ENCODE peak calls at places on chromosomes 3 and 15, in ten cellular contexts. E is amniotic stem cell, F is T-helper 2 cell, Z is esophagus squamous epithelium, T is HEK293T, A is sigmoid colon, H is NCI-H524, N is DMS79 treated with DMSO at 0.1 percent for 48 hours, Y is HS-5, J is tibial artery. O is an unnamed sample.

GRCh38 chr3:179482857-179483256 is 31.6 kb upstream of the GNB4 start:
- DNase-seq in E (no peak), F (no peak), Z (no peak), T (no peak), A (no peak), H (no peak), N (no peak), Y (no peak), J (no peak), O (no peak)

GRCh38 chr3:11195201-11195600 is 40.9 kb downstream of the HRH1 start:
- DNase-seq in E (no peak), F (no peak), Z (no peak), T (no peak), A (no peak), H (peak; percentile 87), N (no peak), Y (no peak), J (no peak), O (peak; percentile 20)

GRCh38 chr3:126961191-126961790 is 21.6 kb upstream of the PLXNA1 start:
- DNase-seq in E (no peak), F (no peak), Z (no peak), T (no peak), A (peak; percentile 80), H (no peak), N (no peak), Y (peak; percentile 25), J (peak; percentile 89), O (peak; percentile 40)

GRCh38 chr15:51731549-51732267 is 5.7 kb downstream of the LYSMD2 start:
- DNase-seq in E (no peak), F (no peak), Z (no peak), T (no peak), A (no peak), H (no peak), N (no peak), Y (no peak), J (no peak), O (peak; percentile 78)

GRCh38 chr15:54273928-54274327 is 295.7 kb downstream of the UNC13C start:
- DNase-seq in E (no peak), F (no peak), Z (no peak), T (peak; percentile 4), A (no peak), H (peak; percentile 24), N (no peak), Y (no peak), J (no peak), O (no peak)

GRCh38 chr15:48021336-48022086 is 99.3 kb upstream of the SLC24A5 start:
- DNase-seq in E (no peak), F (no peak), Z (no peak), T (no peak), A (no peak), H (no peak), N (no peak), Y (no peak), J (no peak), O (peak; percentile 41)

GRCh38 chr3:139308156-139309017 is 35.4 kb upstream of the MRPS22 start:
- DNase-seq in E (no peak), F (no peak), Z (no peak), T (no peak), A (no peak), H (peak; percentile 13), N (no peak), Y (no peak), J (no peak), O (no peak)

GRCh38 chr3:187954486-187955075 is 199.4 kb upstream of the LPP start:
- DNase-seq in E (peak; percentile 67), F (no peak), Z (no peak), T (no peak), A (no peak), H (no peak), N (no peak), Y (no peak), J (no peak), O (peak; percentile 90)

GRCh38 chr3:184338538-184338945 is 1.1 kb downstream of the FAM131A start:
- DNase-seq in E (no peak), F (no peak), Z (no peak), T (no peak), A (peak; percentile 96), H (peak; percentile 95), N (peak; percentile 89), Y (no peak), J (peak; percentile 83), O (peak; percentile 84)

O was measured in fibroblast of lung.